ENCODE peak calls at places on chromosomes 3 and 15, in six cellular contexts. One of them, this sample, is unnamed.

GRCh38 chr15:89652131-89652530 is 3.1 kb downstream of the KIF7 start:
- DNase-seq in GM12891: no peak
- DNase-seq in HepG2: no peak
- DNase-seq in GM12878: no peak
- DNase-seq in K562: no peak
- DNase-seq in H1: peak; percentile 20
- DNase-seq in this sample: no peak

GRCh38 chr3:126351086-126351770 is 6.0 kb downstream of the KLF15 start:
- DNase-seq in GM12891: no peak
- DNase-seq in HepG2: no peak
- DNase-seq in GM12878: no peak
- DNase-seq in K562: no peak
- DNase-seq in H1: no peak
- DNase-seq in this sample: no peak

GRCh38 chr15:77550275-77551251 is 82.1 kb downstream of the LINGO1 start:
- DNase-seq in GM12891: no peak
- DNase-seq in HepG2: no peak
- DNase-seq in GM12878: no peak
- DNase-seq in K562: no peak
- DNase-seq in H1: no peak
- DNase-seq in this sample: no peak

GRCh38 chr3:9770276-9770812 is 597 bp upstream of the CAMK1 start:
- DNase-seq in GM12891: no peak
- DNase-seq in HepG2: peak; percentile 74
- DNase-seq in GM12878: no peak
- DNase-seq in K562: no peak
- DNase-seq in H1: peak; percentile 52
- DNase-seq in this sample: no peak

GRCh38 chr3:126057547-126057819 is 26.4 kb downstream of the SLC41A3 start:
- DNase-seq in GM12891: no peak
- DNase-seq in HepG2: no peak
- DNase-seq in GM12878: no peak
- DNase-seq in K562: no peak
- DNase-seq in H1: no peak
- DNase-seq in this sample: no peak

GRCh38 chr3:154818676-154819255 is 261.4 kb upstream of the MME start:
- DNase-seq in GM12891: no peak
- DNase-seq in HepG2: no peak
- DNase-seq in GM12878: no peak
- DNase-seq in K562: no peak
- DNase-seq in H1: no peak
- DNase-seq in this sample: no peak

GRCh38 chr15:61226313-61227250 is 2.5 kb downstream of the RORA start:
- DNase-seq in GM12891: no peak
- DNase-seq in HepG2: no peak
- DNase-seq in GM12878: no peak
- DNase-seq in K562: no peak
- DNase-seq in H1: no peak
- DNase-seq in this sample: no peak

GRCh38 chr3:146585156-146585555 is 20.0 kb downstream of the PLSCR5 start:
- DNase-seq in GM12891: no peak
- DNase-seq in HepG2: no peak
- DNase-seq in GM12878: no peak
- DNase-seq in K562: no peak
- DNase-seq in H1: no peak
- DNase-seq in this sample: no peak

GRCh38 chr3:176920806-176921205 is 276.5 kb downstream of the TBL1XR1 start:
- DNase-seq in GM12891: no peak
- DNase-seq in HepG2: peak; percentile 53
- DNase-seq in GM12878: no peak
- DNase-seq in K562: no peak
- DNase-seq in H1: no peak
- DNase-seq in this sample: no peak

GRCh38 chr3:23206371-23206770 is 3.2 kb downstream of the UBE2E2 start:
- DNase-seq in GM12891: no peak
- DNase-seq in HepG2: no peak
- DNase-seq in GM12878: no peak
- DNase-seq in K562: no peak
- DNase-seq in H1: no peak
- DNase-seq in this sample: no peak

GRCh38 chr15:50825946-50826345 is 60.4 kb upstream of the SPPL2A start:
- DNase-seq in GM12891: no peak
- DNase-seq in HepG2: no peak
- DNase-seq in GM12878: no peak
- DNase-seq in K562: no peak
- DNase-seq in H1: no peak
- DNase-seq in this sample: no peak
- TF ChIP-seq TAF1 in GM12891: no peak
- TF ChIP-seq TAF1 in HepG2: no peak
- TF ChIP-seq TAF1 in GM12878: no peak
- TF ChIP-seq TAF1 in K562: no peak
- TF ChIP-seq TAF1 in H1: no peak
- TF ChIP-seq TAF1 in this sample: no peak

GRCh38 chr15:84659904-84660781 is 2.1 kb upstream of the NMB start:
- DNase-seq in GM12891: no peak
- DNase-seq in HepG2: no peak
- DNase-seq in GM12878: no peak
- DNase-seq in K562: no peak
- DNase-seq in H1: no peak
- DNase-seq in this sample: no peak

GRCh38 chr15:84658788-84659411 is 901 bp upstream of the NMB start:
- DNase-seq in GM12891: no peak
- DNase-seq in HepG2: no peak
- DNase-seq in GM12878: no peak
- DNase-seq in K562: no peak
- DNase-seq in H1: no peak
- DNase-seq in this sample: no peak

GRCh38 chr15:84657748-84658079 is 285 bp downstream of the NMB start:
- DNase-seq in GM12891: no peak
- DNase-seq in HepG2: no peak
- DNase-seq in GM12878: no peak
- DNase-seq in K562: no peak
- DNase-seq in H1: no peak
- DNase-seq in this sample: no peak

GRCh38 chr15:84656972-84657371 is 1.0 kb downstream of the NMB start:
- DNase-seq in GM12891: no peak
- DNase-seq in HepG2: no peak
- DNase-seq in GM12878: no peak
- DNase-seq in K562: no peak
- DNase-seq in H1: no peak
- DNase-seq in this sample: no peak

GRCh38 chr15:84658080-84658787 is at the start of gene NMB:
- DNase-seq in GM12891: peak; percentile 69
- DNase-seq in HepG2: peak; percentile 81
- DNase-seq in GM12878: peak; percentile 33
- DNase-seq in K562: no peak
- DNase-seq in H1: peak; percentile 89
- DNase-seq in this sample: peak; percentile 84
- TF ChIP-seq POLR2A in GM12891: no peak
- TF ChIP-seq POLR2A in HepG2: peak; percentile 54
- TF ChIP-seq POLR2A in GM12878: no peak
- TF ChIP-seq POLR2A in K562: no peak
- TF ChIP-seq POLR2A in H1: peak; percentile 55
- TF ChIP-seq POLR2A in this sample: peak; percentile 67

GRCh38 chr15:66876423-66876730 is 174.3 kb downstream of the SMAD6 start:
- DNase-seq in GM12891: no peak
- DNase-seq in HepG2: no peak
- DNase-seq in GM12878: no peak
- DNase-seq in K562: peak; percentile 69
- DNase-seq in H1: no peak
- DNase-seq in this sample: no peak

GRCh38 chr15:66878761-66879160 is 176.7 kb downstream of the SMAD6 start:
- DNase-seq in GM12891: no peak
- DNase-seq in HepG2: no peak
- DNase-seq in GM12878: no peak
- DNase-seq in K562: no peak
- DNase-seq in H1: peak; percentile 42
- DNase-seq in this sample: no peak

GRCh38 chr15:66876731-66877545 is 174.9 kb downstream of the SMAD6 start:
- DNase-seq in GM12891: no peak
- DNase-seq in HepG2: no peak
- DNase-seq in GM12878: no peak
- DNase-seq in K562: no peak
- DNase-seq in H1: peak; percentile 32
- DNase-seq in this sample: no peak

GRCh38 chr15:66879511-66879910 is 177.5 kb downstream of the SMAD6 start:
- DNase-seq in GM12891: no peak
- DNase-seq in HepG2: no peak
- DNase-seq in GM12878: no peak
- DNase-seq in K562: no peak
- DNase-seq in H1: peak; percentile 35
- DNase-seq in this sample: no peak

DNA sequence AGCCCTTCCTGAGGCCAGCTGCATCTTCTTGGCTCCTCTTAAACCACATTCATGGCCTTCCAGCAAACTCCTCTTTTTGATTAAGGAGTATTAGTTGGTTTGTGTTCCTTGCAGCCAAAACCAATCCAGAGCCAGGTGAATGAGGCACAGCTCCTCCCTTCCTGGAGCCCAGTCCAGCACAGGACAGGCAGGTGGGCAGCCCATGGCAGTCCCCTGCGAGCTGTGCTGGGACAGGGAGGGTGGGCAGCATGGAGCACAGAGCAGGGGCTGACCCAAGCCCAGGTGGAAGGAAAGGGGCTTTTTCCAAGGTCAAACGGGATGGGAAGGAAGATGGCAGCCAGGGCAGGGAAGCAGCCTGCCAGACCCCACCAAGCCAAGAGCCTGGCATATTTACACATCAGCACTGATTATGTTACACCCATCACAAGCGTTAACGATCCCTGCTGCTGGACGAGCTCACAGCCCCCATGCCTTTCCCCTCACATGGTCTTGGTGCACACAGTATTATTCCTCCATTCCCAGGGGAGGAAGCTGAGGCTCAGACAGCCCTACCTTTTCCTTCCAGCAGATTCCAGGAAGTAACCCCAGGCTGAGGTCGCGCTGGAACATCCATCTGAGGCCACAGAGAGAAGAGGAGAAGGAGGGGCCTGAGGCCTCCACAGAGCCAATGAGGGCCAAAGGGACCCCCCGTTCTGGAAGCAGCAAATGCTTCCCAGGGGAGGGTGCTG is 175.7 kb downstream of the SMAD6 start:
- DNase-seq in GM12891: no peak
- DNase-seq in HepG2: no peak
- DNase-seq in GM12878: no peak
- DNase-seq in K562: no peak
- DNase-seq in H1: peak; percentile 39
- DNase-seq in this sample: no peak
- TF ChIP-seq TAF1 in GM12891: no peak
- TF ChIP-seq TAF1 in HepG2: no peak
- TF ChIP-seq TAF1 in GM12878: no peak
- TF ChIP-seq TAF1 in K562: no peak
- TF ChIP-seq TAF1 in H1: no peak
- TF ChIP-seq TAF1 in this sample: no peak

GRCh38 chr3:156825795-156826143 is 384 bp upstream of the LEKR1 start:
- DNase-seq in GM12891: no peak
- DNase-seq in HepG2: no peak
- DNase-seq in GM12878: no peak
- DNase-seq in K562: no peak
- DNase-seq in H1: no peak
- DNase-seq in this sample: no peak
- TF ChIP-seq POLR2A in GM12891: peak; percentile 69
- TF ChIP-seq POLR2A in HepG2: peak; percentile 24
- TF ChIP-seq POLR2A in GM12878: no peak
- TF ChIP-seq POLR2A in K562: no peak
- TF ChIP-seq POLR2A in H1: no peak
- TF ChIP-seq POLR2A in this sample: no peak

GRCh38 chr3:174786825-174787224 is 72.3 kb upstream of the NAALADL2 start:
- DNase-seq in GM12891: no peak
- DNase-seq in HepG2: no peak
- DNase-seq in GM12878: no peak
- DNase-seq in K562: no peak
- DNase-seq in H1: no peak
- DNase-seq in this sample: no peak

GRCh38 chr3:174783502-174783901 is 75.6 kb upstream of the NAALADL2 start:
- DNase-seq in GM12891: no peak
- DNase-seq in HepG2: no peak
- DNase-seq in GM12878: no peak
- DNase-seq in K562: no peak
- DNase-seq in H1: no peak
- DNase-seq in this sample: no peak

DNA sequence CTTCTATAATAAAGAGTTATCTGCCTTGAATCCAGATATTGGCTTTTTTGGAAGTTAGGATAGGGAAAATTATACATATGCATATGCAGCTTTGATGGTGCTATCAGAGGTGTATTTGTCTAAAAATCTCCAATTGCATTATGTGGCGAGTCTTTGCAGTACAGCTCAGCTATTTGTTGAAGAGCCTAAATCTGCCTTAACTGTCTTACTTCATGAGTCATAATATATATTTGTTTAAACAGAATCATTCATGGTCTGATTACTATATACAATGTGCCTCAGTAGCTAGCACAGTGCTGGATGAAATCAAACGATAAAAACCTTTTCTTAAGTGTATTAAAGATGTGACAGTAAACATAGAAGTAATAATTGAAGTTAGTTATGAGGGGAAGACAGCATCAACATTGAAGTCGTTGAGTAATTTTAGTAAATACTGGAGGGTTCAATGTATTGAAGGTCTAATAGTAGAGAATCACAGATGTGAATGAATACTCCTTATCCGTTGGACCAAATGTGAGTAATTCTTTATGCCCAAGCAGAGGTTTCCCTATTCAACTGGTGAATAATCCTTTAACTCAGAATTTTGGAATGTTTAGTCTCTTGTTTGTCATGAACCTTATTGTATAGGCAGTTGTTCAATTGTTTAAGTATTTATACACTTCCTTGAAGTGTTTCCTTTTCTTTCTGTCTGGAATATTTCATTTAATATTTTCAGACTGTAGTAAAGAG is 74.8 kb upstream of the NAALADL2 start:
- DNase-seq in GM12891: no peak
- DNase-seq in HepG2: no peak
- DNase-seq in GM12878: no peak
- DNase-seq in K562: no peak
- DNase-seq in H1: no peak
- DNase-seq in this sample: no peak
- TF ChIP-seq TAF1 in GM12891: no peak
- TF ChIP-seq TAF1 in HepG2: no peak
- TF ChIP-seq TAF1 in GM12878: no peak
- TF ChIP-seq TAF1 in K562: no peak
- TF ChIP-seq TAF1 in H1: no peak
- TF ChIP-seq TAF1 in this sample: no peak

GRCh38 chr3:36679384-36680200 is 84.8 kb downstream of the DCLK3 start:
- DNase-seq in GM12891: no peak
- DNase-seq in HepG2: no peak
- DNase-seq in GM12878: no peak
- DNase-seq in K562: no peak
- DNase-seq in H1: no peak
- DNase-seq in this sample: no peak
- TF ChIP-seq POLR2A in GM12891: no peak
- TF ChIP-seq POLR2A in HepG2: no peak
- TF ChIP-seq POLR2A in GM12878: no peak
- TF ChIP-seq POLR2A in K562: no peak
- TF ChIP-seq POLR2A in H1: no peak
- TF ChIP-seq POLR2A in this sample: no peak

GRCh38 chr3:142106536-142106935 is 42.8 kb downstream of the TFDP2 start:
- DNase-seq in GM12891: no peak
- DNase-seq in HepG2: no peak
- DNase-seq in GM12878: no peak
- DNase-seq in K562: no peak
- DNase-seq in H1: no peak
- DNase-seq in this sample: no peak

GRCh38 chr3:142104763-142105162 is 44.6 kb downstream of the TFDP2 start:
- DNase-seq in GM12891: no peak
- DNase-seq in HepG2: no peak
- DNase-seq in GM12878: no peak
- DNase-seq in K562: no peak
- DNase-seq in H1: no peak
- DNase-seq in this sample: no peak

GRCh38 chr3:142105991-142106390 is 43.4 kb downstream of the TFDP2 start:
- DNase-seq in GM12891: no peak
- DNase-seq in HepG2: no peak
- DNase-seq in GM12878: no peak
- DNase-seq in K562: no peak
- DNase-seq in H1: no peak
- DNase-seq in this sample: no peak
- TF ChIP-seq TAF1 in GM12891: no peak
- TF ChIP-seq TAF1 in HepG2: no peak
- TF ChIP-seq TAF1 in GM12878: no peak
- TF ChIP-seq TAF1 in K562: no peak
- TF ChIP-seq TAF1 in H1: no peak
- TF ChIP-seq TAF1 in this sample: no peak

This sample was measured in GM12892.